ENCODE peak calls at places on chromosomes 12 and 14, in four cellular contexts. L is K562, X is HCT116, D is astrocyte. E is an unnamed sample.

GRCh38 chr12:122006186-122006926 is 15.3 kb upstream of the BCL7A start:
- DNase-seq in L (no peak), X (no peak), D (no peak), E (no peak)

GRCh38 chr12:26651566-26652188 is 181.3 kb downstream of the ITPR2 start:
- DNase-seq in L (peak; percentile 70), X (peak; percentile 41), D (peak; percentile 77), E (peak; percentile 67)

GRCh38 chr14:95516554-95517209 is at the start of gene SYNE3:
- DNase-seq in L (peak; percentile 80), X (no peak), D (no peak), E (no peak)

GRCh38 chr12:21526721-21527345 is 737 bp downstream of the SPX start:
- DNase-seq in L (no peak), X (no peak), D (no peak), E (no peak)

GRCh38 chr12:106067606-106068205 is 71.0 kb downstream of the NUAK1 start:
- DNase-seq in L (no peak), X (no peak), D (no peak), E (no peak)

GRCh38 chr12:104827587-104827986 is 130.5 kb downstream of the SLC41A2 start:
- DNase-seq in L (peak; percentile 17), X (no peak), D (no peak), E (no peak)

GRCh38 chr14:38108681-38109080 is 99.0 kb upstream of the SSTR1 start:
- DNase-seq in L (no peak), X (no peak), D (peak; percentile 0), E (no peak)

GRCh38 chr12:122087431-122088180 is 9.1 kb downstream of the MLXIP start:
- DNase-seq in L (no peak), X (no peak), D (no peak), E (no peak)

GRCh38 chr12:12033589-12034223 is 37.0 kb upstream of the BCL2L14 start:
- DNase-seq in L (no peak), X (no peak), D (no peak), E (no peak)

GRCh38 chr14:45251912-45252311 is 1.1 kb downstream of the MIS18BP1 start:
- DNase-seq in L (peak; percentile 12), X (no peak), D (no peak), E (peak; percentile 21)

GRCh38 chr12:93247313-93248057 is 130.2 kb upstream of the NUDT4 start:
- DNase-seq in L (no peak), X (no peak), D (peak; percentile 47), E (no peak)
- H3K9ac ChIP-seq in L (no peak overlapping the region), X (no peak overlapping the region), D (no peak overlapping the region), E (no peak overlapping the region)

DNA sequence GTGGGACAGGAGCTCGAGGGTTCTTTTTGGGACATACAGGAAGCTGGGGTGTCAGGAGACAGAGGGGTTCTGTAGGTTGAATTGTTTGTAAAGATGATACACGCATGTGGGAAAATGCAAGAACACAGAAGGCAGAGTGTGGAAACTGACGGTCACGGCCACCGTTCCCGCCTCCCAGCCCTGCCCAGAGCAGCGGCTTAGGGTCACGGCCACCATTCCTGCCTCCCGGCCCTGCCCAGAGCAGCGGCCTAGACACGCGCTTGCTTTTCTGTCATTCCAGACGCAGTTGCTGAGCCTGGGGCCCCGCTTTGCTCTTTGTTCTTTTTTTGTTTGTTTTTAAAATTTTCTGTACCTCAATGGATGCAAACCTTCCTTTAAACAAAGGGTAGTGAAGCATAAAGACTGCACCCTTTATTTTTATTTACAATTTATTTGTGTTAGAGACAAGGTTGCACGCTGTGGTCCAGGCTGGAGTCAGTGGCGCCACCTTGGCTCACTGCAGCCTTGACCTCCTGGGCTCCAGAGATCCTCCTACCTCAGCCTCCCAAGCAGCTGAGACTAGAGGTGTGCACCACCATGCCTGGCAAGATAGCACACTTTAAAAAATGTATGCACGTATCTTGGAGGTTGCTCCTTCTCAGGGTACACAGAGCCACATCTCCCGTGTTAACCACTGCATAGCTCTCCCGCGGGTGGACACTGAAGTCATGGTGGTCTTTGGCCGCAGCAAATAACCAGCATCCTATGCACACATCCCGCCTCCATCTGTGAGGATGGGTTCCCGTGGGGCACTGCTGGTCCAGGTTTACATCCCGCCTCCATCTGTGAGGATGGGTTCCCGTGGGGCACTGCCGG is 142.3 kb downstream of the ADGRD1 start:
- DNase-seq in L (no peak), X (no peak), D (no peak), E (no peak)
- H3K9me3 ChIP-seq in L (no peaks in the 10 kb centered on the region), X (no peaks in the 10 kb centered on the region), D (peaks cover 5% of the 10 kb centered on the region), E (peaks cover 17% of the 10 kb centered on the region)

GRCh38 chr14:105099778-105100177 is 34.5 kb upstream of the GPR132 start:
- DNase-seq in L (no peak), X (no peak), D (no peak), E (no peak)

GRCh38 chr14:105095236-105095805 is 30.1 kb upstream of the GPR132 start:
- DNase-seq in L (no peak), X (no peak), D (no peak), E (no peak)

GRCh38 chr14:105096206-105096875 is 31.1 kb upstream of the GPR132 start:
- DNase-seq in L (no peak), X (no peak), D (no peak), E (no peak)

GRCh38 chr14:105098316-105098715 is 33.1 kb upstream of the GPR132 start:
- DNase-seq in L (no peak), X (no peak), D (no peak), E (no peak)

DNA sequence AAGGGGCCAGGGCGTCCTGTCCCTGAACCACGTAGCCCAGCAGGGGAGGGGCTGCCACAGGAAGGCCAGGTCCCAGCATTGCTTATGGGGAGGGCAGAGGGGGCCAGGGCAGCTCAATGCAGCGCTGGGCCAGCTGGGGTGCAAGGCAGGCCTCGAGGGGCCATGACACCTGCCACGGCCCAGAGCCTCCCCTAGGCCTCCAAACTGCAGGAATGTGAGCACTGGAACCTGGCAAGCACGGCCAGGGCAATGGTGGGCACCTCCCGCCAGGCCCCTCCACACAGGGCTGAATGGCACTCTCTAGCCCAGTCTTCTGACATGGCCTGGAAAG is 32.5 kb upstream of the GPR132 start:
- DNase-seq in L (no peak), X (no peak), D (no peak), E (no peak)
- TF ChIP-seq EZH2 in L (no peak), X (no peak), D (no peak), E (no peak)

DNA sequence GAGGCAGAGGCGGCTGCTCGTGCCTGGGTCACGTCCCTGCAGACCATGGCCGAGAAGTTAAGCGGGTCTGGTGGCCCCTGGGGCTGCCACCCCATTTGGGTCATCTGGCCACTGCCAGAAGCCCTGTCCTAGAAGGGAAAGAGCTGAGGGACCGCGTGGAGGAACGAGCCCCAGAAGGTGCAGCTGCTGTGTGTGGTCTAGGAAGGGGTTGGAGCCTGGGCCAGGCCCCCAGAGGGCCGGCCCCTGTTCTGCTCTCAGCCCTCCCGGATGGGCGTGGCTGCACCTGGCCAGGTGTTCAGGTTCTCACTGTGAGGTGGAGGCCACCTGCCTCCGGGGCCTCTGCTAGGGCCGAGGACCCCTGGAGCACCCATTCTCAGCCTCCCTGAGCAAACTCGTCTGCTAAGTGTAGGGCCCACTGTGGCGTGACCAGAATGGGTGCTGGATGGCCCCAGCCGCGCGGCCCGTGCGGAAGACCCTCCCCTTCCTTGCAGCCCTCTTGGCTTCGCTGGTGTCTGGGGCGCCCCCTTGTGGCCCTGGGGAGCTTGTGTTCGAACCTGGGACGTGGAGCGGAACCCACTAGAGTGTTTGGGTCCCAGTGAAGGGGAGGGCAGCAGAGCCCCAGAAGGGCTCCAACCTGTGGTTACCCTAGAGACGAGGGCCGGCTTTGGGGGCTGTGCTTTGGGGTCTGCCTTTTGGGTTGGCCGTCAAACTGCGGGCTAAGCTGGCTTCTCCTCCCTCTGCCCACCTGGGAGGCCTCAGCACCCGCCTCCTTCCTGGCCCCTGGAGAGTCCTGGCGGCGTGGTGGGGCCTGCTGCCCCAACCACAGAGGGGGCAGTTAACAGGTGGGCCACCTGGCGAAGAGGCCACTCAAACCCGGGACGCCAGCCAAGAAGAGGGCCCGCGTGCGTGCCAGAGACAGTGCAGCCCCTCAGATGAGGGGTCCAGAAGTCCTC is 49.3 kb downstream of the LRCOL1 start:
- DNase-seq in L (peak; percentile 88), X (peak; percentile 75), D (no peak), E (peak; percentile 52)
- H3K9ac ChIP-seq in L (peak overlapping the region; percentile 57), X (peak overlapping the region; percentile 94), D (peak overlapping the region; percentile 58), E (no peak overlapping the region)

GRCh38 chr12:14258468-14258947 is 107.0 kb upstream of the ATF7IP start:
- DNase-seq in L (no peak), X (no peak), D (no peak), E (no peak)
- H3K9me3 ChIP-seq in L (peaks cover 23% of the 10 kb centered on the region), X (no peaks in the 10 kb centered on the region), D (peaks cover 3% of the 10 kb centered on the region), E (peaks cover 8% of the 10 kb centered on the region)

GRCh38 chr14:50676814-50677516 is 8.9 kb upstream of the SAV1 start:
- DNase-seq in L (no peak), X (no peak), D (no peak), E (no peak)
- TF ChIP-seq EZH2 in L (no peak), X (no peak), D (no peak), E (no peak)

GRCh38 chr12:108101605-108102175 is 27.4 kb upstream of the WSCD2 start:
- DNase-seq in L (no peak), X (no peak), D (no peak), E (no peak)
- H3K9ac ChIP-seq in L (no peak overlapping the region), X (no peak overlapping the region), D (no peak overlapping the region), E (no peak overlapping the region)

GRCh38 chr12:114408881-114409795 is 3.2 kb upstream of the TBX5 start:
- DNase-seq in L (no peak), X (no peak), D (no peak), E (no peak)

GRCh38 chr12:114407034-114407420 is 1.1 kb upstream of the TBX5 start:
- DNase-seq in L (no peak), X (no peak), D (no peak), E (no peak)

GRCh38 chr12:114408415-114408814 is 2.5 kb upstream of the TBX5 start:
- DNase-seq in L (no peak), X (no peak), D (no peak), E (no peak)

GRCh38 chr12:114406326-114407033 is 536 bp upstream of the TBX5 start:
- DNase-seq in L (no peak), X (no peak), D (no peak), E (no peak)

GRCh38 chr12:114407566-114408411 is 1.8 kb upstream of the TBX5 start:
- DNase-seq in L (no peak), X (no peak), D (no peak), E (no peak)
- H3K9me3 ChIP-seq in L (no peaks in the 10 kb centered on the region), X (no peaks in the 10 kb centered on the region), D (peaks cover 3% of the 10 kb centered on the region), E (no peaks in the 10 kb centered on the region)

GRCh38 chr12:54024581-54024980 is 3.7 kb upstream of the HOXC6 start:
- DNase-seq in L (no peak), X (no peak), D (no peak), E (no peak)

GRCh38 chr12:54024127-54024526 is 4.1 kb upstream of the HOXC6 start:
- DNase-seq in L (no peak), X (no peak), D (no peak), E (no peak)

GRCh38 chr12:54027442-54027786 is 826 bp upstream of the HOXC6 start:
- DNase-seq in L (no peak), X (no peak), D (no peak), E (no peak)

GRCh38 chr12:54026640-54027441 is 1.4 kb upstream of the HOXC6 start:
- DNase-seq in L (no peak), X (no peak), D (no peak), E (no peak)

GRCh38 chr12:54025507-54026393 is 2.5 kb upstream of the HOXC6 start:
- DNase-seq in L (no peak), X (no peak), D (no peak), E (no peak)
- TF ChIP-seq EZH2 in L (no peak), X (no peak), D (peak; percentile 28), E (no peak)

E was measured in mammary epithelial cell.